ENCODE peak calls at places on chromosomes 5 and 9, in four cellular contexts. Q, X, I and B are unnamed samples.

GRCh38 chr9:2126331-2126789 is 111.2 kb downstream of the SMARCA2 start:
- DNase-seq in Q (peak), X (no peak), I (no peak), B (no peak)

GRCh38 chr5:151886741-151887261 is 37.9 kb downstream of the GLRA1 start:
- DNase-seq in Q (no peak), X (no peak), I (no peak), B (no peak)

GRCh38 chr9:87725900-87726709 is at the start of gene CTSL:
- DNase-seq in Q (peak), X (peak), I (peak), B (peak)

GRCh38 chr9:14347408-14348224 is 33.7 kb upstream of the NFIB start:
- DNase-seq in Q (no peak), X (no peak), I (peak), B (no peak)

GRCh38 chr5:74374656-74375055 is 265.9 kb downstream of the ENC1 start:
- DNase-seq in Q (no peak), X (no peak), I (no peak), B (no peak)

GRCh38 chr5:167916261-167916660 is 375.2 kb upstream of the WWC1 start:
- DNase-seq in Q (no peak), X (no peak), I (no peak), B (no peak)

GRCh38 chr5:155728146-155728856 is 598.7 kb upstream of the SGCD start:
- DNase-seq in Q (peak), X (no peak), I (peak), B (peak)

GRCh38 chr9:126398403-126399058 is 71.9 kb downstream of the MVB12B start:
- DNase-seq in Q (peak), X (peak), I (peak), B (peak)

GRCh38 chr5:73136277-73136606 is 15.9 kb downstream of the TMEM171 start:
- DNase-seq in Q (no peak), X (no peak), I (no peak), B (no peak)

GRCh38 chr9:125815568-125815967 is 68.4 kb downstream of the PBX3 start:
- DNase-seq in Q (peak), X (no peak), I (peak), B (no peak)

GRCh38 chr9:90815183-90815943 is 13.7 kb downstream of the SYK start:
- DNase-seq in Q (peak), X (no peak), I (no peak), B (no peak)

GRCh38 chr9:101418518-101419111 is 17.0 kb downstream of the ALDOB start:
- DNase-seq in Q (peak), X (no peak), I (no peak), B (no peak)

GRCh38 chr9:133771486-133772482 is 33.6 kb upstream of the SARDH start:
- DNase-seq in Q (no peak), X (peak), I (no peak), B (peak)

GRCh38 chr9:2838356-2838983 is 5.4 kb downstream of the PUM3 start:
- DNase-seq in Q (peak), X (no peak), I (no peak), B (no peak)

GRCh38 chr5:180281706-180282105 is 10.2 kb downstream of the MAPK9 start:
- DNase-seq in Q (no peak), X (no peak), I (no peak), B (no peak)

GRCh38 chr5:158880514-158881001 is 219.2 kb downstream of the EBF1 start:
- DNase-seq in Q (no peak), X (no peak), I (no peak), B (no peak)

GRCh38 chr5:110376281-110376916 is 350.1 kb downstream of the TMEM232 start:
- DNase-seq in Q (no peak), X (no peak), I (no peak), B (no peak)

GRCh38 chr5:143148461-143149170 is 254.9 kb downstream of the NR3C1 start:
- DNase-seq in Q (peak), X (no peak), I (no peak), B (no peak)

GRCh38 chr5:90446961-90447360 is 27.6 kb downstream of the MBLAC2 start:
- DNase-seq in Q (peak), X (no peak), I (no peak), B (no peak)

GRCh38 chr5:151082976-151083651 is 2.3 kb upstream of the TNIP1 start:
- DNase-seq in Q (peak), X (no peak), I (no peak), B (no peak)

GRCh38 chr5:4518924-4519660 is 621.0 kb upstream of the ADAMTS16 start:
- DNase-seq in Q (no peak), X (no peak), I (no peak), B (no peak)

GRCh38 chr5:133052317-133053175 is 733 bp downstream of the HSPA4 start:
- DNase-seq in Q (peak), X (peak), I (peak), B (peak)

GRCh38 chr5:56918054-56918453 is 8.7 kb downstream of the SETD9 start:
- DNase-seq in Q (no peak), X (no peak), I (no peak), B (no peak)

GRCh38 chr5:152271420-152271819 is 133.7 kb downstream of the NMUR2 start:
- DNase-seq in Q (no peak), X (no peak), I (peak), B (no peak)

GRCh38 chr9:33306037-33306436 is 15.7 kb downstream of the NFX1 start:
- DNase-seq in Q (peak), X (no peak), I (no peak), B (no peak)

GRCh38 chr9:129138476-129139232 is 27.4 kb downstream of the PTPA start:
- DNase-seq in Q (peak), X (no peak), I (no peak), B (peak)

GRCh38 chr5:135138116-135138850 is 104.3 kb upstream of the PITX1 start:
- DNase-seq in Q (peak), X (peak), I (no peak), B (peak)

GRCh38 chr5:52870448-52870847 is 82.7 kb downstream of the ITGA1 start:
- DNase-seq in Q (no peak), X (no peak), I (no peak), B (no peak)

GRCh38 chr9:105908069-105908468 is 213.7 kb downstream of the TMEM38B start:
- DNase-seq in Q (no peak), X (no peak), I (no peak), B (no peak)

GRCh38 chr9:127182901-127183746 is 60.7 kb upstream of the ANGPTL2 start:
- DNase-seq in Q (no peak), X (no peak), I (no peak), B (no peak)

GRCh38 chr5:88660326-88660946 is 222.5 kb downstream of the MEF2C start:
- DNase-seq in Q (peak), X (no peak), I (peak), B (no peak)

GRCh38 chr9:83981126-83981871 is 694 bp downstream of the RMI1 start:
- DNase-seq in Q (peak), X (no peak), I (peak), B (no peak)

GRCh38 chr5:73605223-73606087 is 20.5 kb upstream of the ARHGEF28 start:
- DNase-seq in Q (peak), X (no peak), I (no peak), B (no peak)

GRCh38 chr9:20022410-20022809 is 233.6 kb upstream of the SLC24A2 start:
- DNase-seq in Q (peak), X (no peak), I (no peak), B (no peak)

GRCh38 chr5:113179156-113179555 is 202.6 kb downstream of the DCP2 start:
- DNase-seq in Q (no peak), X (no peak), I (no peak), B (no peak)